ENCODE peak calls at places on chromosomes 1 and 21, in five cellular contexts. N is Panc1, W is breast epithelium, T is kidney, M is GM06990. B is an unnamed sample.
A peak's percentile ranks its signal among the peaks of the same experiment; 100 is the strongest.

GRCh38 chr1:214637722-214638473 is 34.9 kb downstream of the CENPF start:
- DNase-seq in N (no peak), W (no peak), T (no peak), M (no peak), B (peak; percentile 20)

GRCh38 chr1:150974580-150975478 is at the start of gene CERS2:
- DNase-seq in N (no peak), W (peak; percentile 84), T (peak; percentile 95), M (peak; percentile 80), B (no peak)

GRCh38 chr1:222009105-222009730 is 267.3 kb upstream of the DUSP10 start:
- DNase-seq in N (peak; percentile 43), W (no peak), T (no peak), M (no peak), B (peak; percentile 13)

GRCh38 chr1:15152318-15153183 is 996 bp upstream of the TMEM51 start:
- DNase-seq in N (peak; percentile 69), W (peak; percentile 84), T (peak; percentile 95), M (no peak), B (peak; percentile 55)

GRCh38 chr1:205578780-205579571 is 52.8 kb downstream of the ELK4 start:
- DNase-seq in N (no peak), W (no peak), T (no peak), M (no peak), B (no peak)

GRCh38 chr21:32096411-32096810 is 182.4 kb downstream of the MIS18A start:
- DNase-seq in N (no peak), W (no peak), T (no peak), M (no peak), B (peak; percentile 43)

GRCh38 chr1:150621497-150622113 is 7.8 kb downstream of the ENSA start:
- DNase-seq in N (no peak), W (no peak), T (no peak), M (peak; percentile 35), B (no peak)

GRCh38 chr1:227560393-227560792 is 3.0 kb upstream of the ZNF678 start:
- DNase-seq in N (no peak), W (peak; percentile 37), T (peak; percentile 66), M (no peak), B (no peak)

GRCh38 chr1:18294437-18295176 is 186.1 kb upstream of the KLHDC7A start:
- DNase-seq in N (no peak), W (no peak), T (no peak), M (no peak), B (peak; percentile 71)

GRCh38 chr1:202709276-202710041 is 795 bp downstream of the SYT2 start:
- DNase-seq in N (no peak), W (no peak), T (no peak), M (no peak), B (no peak)

GRCh38 chr1:247296599-247297180 is 35.0 kb downstream of the ZNF496 start:
- DNase-seq in N (no peak), W (no peak), T (no peak), M (no peak), B (no peak)

GRCh38 chr1:167121375-167122120 is 27.7 kb downstream of the STYXL2 start:
- DNase-seq in N (no peak), W (peak; percentile 58), T (peak; percentile 87), M (no peak), B (no peak)

GRCh38 chr1:200905411-200906052 is 10.8 kb downstream of the INAVA start:
- DNase-seq in N (no peak), W (no peak), T (no peak), M (no peak), B (no peak)

GRCh38 chr1:202235856-202236837 is 42.5 kb downstream of the LGR6 start:
- DNase-seq in N (peak; percentile 88), W (no peak), T (peak; percentile 80), M (peak; percentile 28), B (peak; percentile 84)

GRCh38 chr1:201149400-201149799 is 4.9 kb downstream of the TMEM9 start:
- DNase-seq in N (no peak), W (no peak), T (no peak), M (no peak), B (no peak)

GRCh38 chr21:33931799-33932390 is 16.3 kb upstream of the ATP5PO start:
- DNase-seq in N (no peak), W (no peak), T (no peak), M (no peak), B (no peak)

GRCh38 chr1:183029591-183030000 is 6.4 kb downstream of the LAMC1 start:
- DNase-seq in N (no peak), W (no peak), T (no peak), M (no peak), B (no peak)

GRCh38 chr21:37452222-37452621 is 85.6 kb downstream of the DYRK1A start:
- DNase-seq in N (no peak), W (no peak), T (no peak), M (no peak), B (no peak)

GRCh38 chr21:33644383-33645074 is 2.2 kb downstream of the ITSN1 start:
- DNase-seq in N (no peak), W (no peak), T (no peak), M (no peak), B (no peak)

GRCh38 chr1:228092342-228093049 is 10.0 kb downstream of the ARF1 start:
- DNase-seq in N (no peak), W (no peak), T (no peak), M (no peak), B (no peak)

GRCh38 chr1:173015629-173016028 is 35.1 kb downstream of the TNFSF18 start:
- DNase-seq in N (no peak), W (no peak), T (no peak), M (no peak), B (no peak)

GRCh38 chr1:61585714-61586113 is 139.2 kb downstream of the TM2D1 start:
- DNase-seq in N (no peak), W (no peak), T (peak; percentile 86), M (no peak), B (no peak)

GRCh38 chr1:52532732-52533327 is 20.1 kb downstream of the TUT4 start:
- DNase-seq in N (no peak), W (no peak), T (no peak), M (no peak), B (no peak)

GRCh38 chr1:199545780-199546179 is 481.7 kb upstream of the NR5A2 start:
- DNase-seq in N (no peak), W (no peak), T (no peak), M (peak; percentile 9), B (peak; percentile 9)

GRCh38 chr21:35368326-35368725 is 319.2 kb upstream of the RUNX1 start:
- DNase-seq in N (no peak), W (no peak), T (no peak), M (no peak), B (no peak)

GRCh38 chr1:26890467-26890796 is 349 bp upstream of the GPN2 start:
- DNase-seq in N (no peak), W (no peak), T (no peak), M (no peak), B (no peak)

GRCh38 chr1:1440262-1440772 is 4.8 kb downstream of the VWA1 start:
- DNase-seq in N (no peak), W (no peak), T (no peak), M (no peak), B (no peak)

GRCh38 chr1:53979712-53980450 is 33.7 kb downstream of the LRRC42 start:
- DNase-seq in N (no peak), W (no peak), T (no peak), M (no peak), B (no peak)

GRCh38 chr1:53984701-53985100 is 33.3 kb downstream of the LDLRAD1 start:
- DNase-seq in N (no peak), W (no peak), T (no peak), M (no peak), B (no peak)

GRCh38 chr1:53982034-53982761 is 35.8 kb downstream of the LDLRAD1 start:
- DNase-seq in N (no peak), W (no peak), T (peak; percentile 79), M (no peak), B (peak; percentile 63)

GRCh38 chr1:53981220-53981619 is 35.1 kb downstream of the LRRC42 start:
- DNase-seq in N (no peak), W (no peak), T (no peak), M (no peak), B (no peak)

GRCh38 chr1:53982762-53983101 is 35.3 kb downstream of the LDLRAD1 start:
- DNase-seq in N (no peak), W (no peak), T (no peak), M (no peak), B (no peak)
- H3K4me3 ChIP-seq in N (peak overlapping the region; percentile 23), W (peak overlapping the region; percentile 61), T (peak overlapping the region; percentile 82), M (no peak overlapping the region), B (no peak overlapping the region)

GRCh38 chr1:94777281-94777680 is 42.9 kb upstream of the SLC44A3 start:
- DNase-seq in N (no peak), W (no peak), T (no peak), M (no peak), B (no peak)
- H3K36me3 ChIP-seq in N (no peaks in the 10 kb centered on the region), W (no peaks in the 10 kb centered on the region), T (no peaks in the 10 kb centered on the region), M (no peaks in the 10 kb centered on the region), B (no peaks in the 10 kb centered on the region)

GRCh38 chr1:50423670-50424000 is 392 bp upstream of the DMRTA2 start:
- DNase-seq in N (no peak), W (no peak), T (no peak), M (no peak), B (no peak)
- H3K4me3 ChIP-seq in N (no peak overlapping the region), W (peak overlapping the region; percentile 56), T (no peak overlapping the region), M (peak overlapping the region; percentile 64), B (peak overlapping the region; percentile 12)

GRCh38 chr1:248842781-248843331 is 4.8 kb downstream of the ZNF672 start:
- DNase-seq in N (no peak), W (no peak), T (no peak), M (no peak), B (no peak)

GRCh38 chr1:248841702-248842395 is 3.8 kb downstream of the ZNF672 start:
- DNase-seq in N (no peak), W (no peak), T (no peak), M (no peak), B (no peak)

GRCh38 chr1:248844526-248844925 is 6.5 kb downstream of the ZNF672 start:
- DNase-seq in N (no peak), W (no peak), T (no peak), M (no peak), B (no peak)

GRCh38 chr1:248840946-248841345 is 2.9 kb downstream of the ZNF672 start:
- DNase-seq in N (no peak), W (no peak), T (no peak), M (no peak), B (no peak)

GRCh38 chr1:248843687-248844086 is 5.7 kb downstream of the ZNF672 start:
- DNase-seq in N (no peak), W (no peak), T (no peak), M (no peak), B (no peak)
- H3K36me3 ChIP-seq in N (peaks cover 7% of the 10 kb centered on the region), W (peaks cover 18% of the 10 kb centered on the region), T (peaks cover 31% of the 10 kb centered on the region), M (peaks cover 26% of the 10 kb centered on the region), B (peaks cover 25% of the 10 kb centered on the region)

GRCh38 chr1:99723251-99723650 is 43.2 kb downstream of the FRRS1 start:
- DNase-seq in N (no peak), W (no peak), T (no peak), M (no peak), B (no peak)
- H3K4me3 ChIP-seq in N (no peak overlapping the region), W (no peak overlapping the region), T (no peak overlapping the region), M (no peak overlapping the region), B (no peak overlapping the region)

GRCh38 chr1:225409051-225409450 is 18.8 kb downstream of the LBR start:
- DNase-seq in N (no peak), W (no peak), T (no peak), M (no peak), B (no peak)
- H3K36me3 ChIP-seq in N (peaks cover 12% of the 10 kb centered on the region), W (no peaks in the 10 kb centered on the region), T (peaks cover 2% of the 10 kb centered on the region), M (peaks cover 16% of the 10 kb centered on the region), B (peaks cover 5% of the 10 kb centered on the region)

B was measured in iPS DF 6.9.